ENCODE peak calls at places on chromosomes 6 and 20, in four cellular contexts. O is GM12878, X is HepG2, V is K562. D is an unnamed sample.
A peak's percentile ranks its signal among the peaks of the same experiment; 100 is the strongest.

GRCh38 chr6:8268156-8268555 is 165.8 kb upstream of the EEF1E1 start:
- DNase-seq in O (no peak), X (no peak), V (no peak), D (no peak)

GRCh38 chr6:146770965-146771735 is 172.4 kb downstream of the ADGB start:
- DNase-seq in O (no peak), X (no peak), V (peak; percentile 41), D (no peak)

GRCh38 chr20:21229163-21229562 is 74.0 kb upstream of the XRN2 start:
- DNase-seq in O (no peak), X (no peak), V (no peak), D (no peak)

GRCh38 chr6:132131351-132131750 is 180.2 kb upstream of the CCN2 start:
- DNase-seq in O (no peak), X (no peak), V (no peak), D (no peak)

GRCh38 chr6:14880052-14880451 is 365.8 kb upstream of the JARID2 start:
- DNase-seq in O (no peak), X (no peak), V (no peak), D (no peak)

GRCh38 chr20:50126662-50127061 is 13.7 kb upstream of the UBE2V1 start:
- DNase-seq in O (no peak), X (no peak), V (no peak), D (no peak)

GRCh38 chr20:25042531-25043498 is 15.1 kb downstream of the ACSS1 start:
- DNase-seq in O (peak; percentile 61), X (no peak), V (no peak), D (no peak)

GRCh38 chr6:79543411-79543810 is 6.2 kb upstream of the LCA5 start:
- DNase-seq in O (no peak), X (no peak), V (no peak), D (no peak)

GRCh38 chr20:1827974-1828785 is 67.0 kb upstream of the SIRPA start:
- DNase-seq in O (no peak), X (peak; percentile 99), V (no peak), D (no peak)

GRCh38 chr6:161639772-161640171 is 365.9 kb upstream of the AGPAT4 start:
- DNase-seq in O (no peak), X (no peak), V (no peak), D (no peak)

GRCh38 chr20:1533059-1533458 is 24.4 kb downstream of the SIRPD start:
- DNase-seq in O (no peak), X (no peak), V (no peak), D (no peak)

GRCh38 chr6:125810435-125810834 is 19.7 kb downstream of the NCOA7 start:
- DNase-seq in O (no peak), X (no peak), V (no peak), D (no peak)

GRCh38 chr20:53621482-53622246 is 28.0 kb upstream of the ZNF217 start:
- DNase-seq in O (peak; percentile 59), X (peak; percentile 45), V (peak; percentile 65), D (peak; percentile 57)

GRCh38 chr20:45355209-45355608 is 7.0 kb upstream of the SDC4 start:
- DNase-seq in O (no peak), X (no peak), V (no peak), D (no peak)

GRCh38 chr20:58553166-58553696 is 38.0 kb upstream of the APCDD1L start:
- DNase-seq in O (no peak), X (no peak), V (no peak), D (no peak)

GRCh38 chr20:18683839-18684238 is 96.0 kb downstream of the DTD1 start:
- DNase-seq in O (no peak), X (no peak), V (no peak), D (no peak)

GRCh38 chr6:113120214-113120576 is 737.0 kb upstream of the MARCKS start:
- DNase-seq in O (no peak), X (no peak), V (no peak), D (no peak)

GRCh38 chr6:166241974-166242373 is 66.2 kb downstream of the PRR18 start:
- DNase-seq in O (no peak), X (no peak), V (no peak), D (no peak)

GRCh38 chr20:1469925-1470571 is 3.4 kb upstream of the NSFL1C start:
- DNase-seq in O (peak; percentile 39), X (peak; percentile 99), V (peak; percentile 49), D (peak; percentile 69)

GRCh38 chr6:116941727-116942126 is 64.7 kb downstream of the RFX6 start:
- DNase-seq in O (no peak), X (no peak), V (no peak), D (no peak)

GRCh38 chr20:17910828-17911294 is 57.7 kb downstream of the SNX5 start:
- DNase-seq in O (no peak), X (no peak), V (peak; percentile 27), D (no peak)

GRCh38 chr6:108492131-108492766 is 68.5 kb upstream of the FOXO3 start:
- DNase-seq in O (no peak), X (peak; percentile 25), V (peak; percentile 11), D (no peak)

GRCh38 chr6:143405381-143406154 is 44.9 kb downstream of the ADAT2 start:
- DNase-seq in O (no peak), X (no peak), V (no peak), D (no peak)

GRCh38 chr20:43829951-43830690 is 84.5 kb upstream of the TOX2 start:
- DNase-seq in O (no peak), X (no peak), V (no peak), D (no peak)

GRCh38 chr6:74857157-74857556 is 348.7 kb downstream of the COL12A1 start:
- DNase-seq in O (no peak), X (no peak), V (no peak), D (no peak)

GRCh38 chr6:15985354-15985995 is 143.4 kb upstream of the MYLIP start:
- DNase-seq in O (no peak), X (no peak), V (no peak), D (no peak)

GRCh38 chr6:155248021-155249001 is 15.5 kb upstream of the CLDN20 start:
- DNase-seq in O (peak; percentile 36), X (peak; percentile 43), V (no peak), D (peak; percentile 67)

GRCh38 chr6:135537782-135538301 is 40.3 kb upstream of the AHI1 start:
- DNase-seq in O (no peak), X (no peak), V (no peak), D (no peak)

GRCh38 chr6:161424421-161424820 is 150.6 kb upstream of the AGPAT4 start:
- DNase-seq in O (no peak), X (no peak), V (no peak), D (no peak)

GRCh38 chr6:46044876-46045617 is 29.4 kb upstream of the CLIC5 start:
- DNase-seq in O (no peak), X (no peak), V (no peak), D (no peak)

GRCh38 chr6:144785056-144785455 is 499.9 kb downstream of the UTRN start:
- DNase-seq in O (no peak), X (no peak), V (no peak), D (no peak)

GRCh38 chr6:52877168-52877567 is 32.3 kb downstream of the GSTA3 start:
- DNase-seq in O (no peak), X (no peak), V (no peak), D (no peak)

GRCh38 chr6:88220493-88220892 is 54.3 kb upstream of the CNR1 start:
- DNase-seq in O (no peak), X (peak; percentile 2), V (peak; percentile 14), D (no peak)

GRCh38 chr6:107667790-107668189 is 156.3 kb downstream of the SCML4 start:
- DNase-seq in O (no peak), X (no peak), V (no peak), D (no peak)

GRCh38 chr6:28721372-28721771 is 195.7 kb downstream of the GPX5 start:
- DNase-seq in O (no peak), X (no peak), V (no peak), D (no peak)
- TF ChIP-seq HDAC6 in O (no peak), X (no peak), V (no peak), D (no peak)

GRCh38 chr6:41770381-41771057 is 9.2 kb downstream of the FRS3 start:
- DNase-seq in O (no peak), X (no peak), V (no peak), D (no peak)

GRCh38 chr6:41771058-41771983 is 8.4 kb downstream of the FRS3 start:
- DNase-seq in O (no peak), X (no peak), V (no peak), D (no peak)

GRCh38 chr6:41769376-41769775 is 10.3 kb downstream of the FRS3 start:
- DNase-seq in O (no peak), X (no peak), V (no peak), D (no peak)

GRCh38 chr6:41768545-41769308 is 11.0 kb downstream of the FRS3 start:
- DNase-seq in O (no peak), X (peak; percentile 94), V (peak; percentile 70), D (no peak)

GRCh38 chr6:41767112-41767946 is 12.4 kb downstream of the FRS3 start:
- DNase-seq in O (no peak), X (peak; percentile 82), V (peak; percentile 73), D (no peak)
- TF ChIP-seq HDAC6 in O (no peak), X (no peak), V (no peak), D (no peak)

DNA sequence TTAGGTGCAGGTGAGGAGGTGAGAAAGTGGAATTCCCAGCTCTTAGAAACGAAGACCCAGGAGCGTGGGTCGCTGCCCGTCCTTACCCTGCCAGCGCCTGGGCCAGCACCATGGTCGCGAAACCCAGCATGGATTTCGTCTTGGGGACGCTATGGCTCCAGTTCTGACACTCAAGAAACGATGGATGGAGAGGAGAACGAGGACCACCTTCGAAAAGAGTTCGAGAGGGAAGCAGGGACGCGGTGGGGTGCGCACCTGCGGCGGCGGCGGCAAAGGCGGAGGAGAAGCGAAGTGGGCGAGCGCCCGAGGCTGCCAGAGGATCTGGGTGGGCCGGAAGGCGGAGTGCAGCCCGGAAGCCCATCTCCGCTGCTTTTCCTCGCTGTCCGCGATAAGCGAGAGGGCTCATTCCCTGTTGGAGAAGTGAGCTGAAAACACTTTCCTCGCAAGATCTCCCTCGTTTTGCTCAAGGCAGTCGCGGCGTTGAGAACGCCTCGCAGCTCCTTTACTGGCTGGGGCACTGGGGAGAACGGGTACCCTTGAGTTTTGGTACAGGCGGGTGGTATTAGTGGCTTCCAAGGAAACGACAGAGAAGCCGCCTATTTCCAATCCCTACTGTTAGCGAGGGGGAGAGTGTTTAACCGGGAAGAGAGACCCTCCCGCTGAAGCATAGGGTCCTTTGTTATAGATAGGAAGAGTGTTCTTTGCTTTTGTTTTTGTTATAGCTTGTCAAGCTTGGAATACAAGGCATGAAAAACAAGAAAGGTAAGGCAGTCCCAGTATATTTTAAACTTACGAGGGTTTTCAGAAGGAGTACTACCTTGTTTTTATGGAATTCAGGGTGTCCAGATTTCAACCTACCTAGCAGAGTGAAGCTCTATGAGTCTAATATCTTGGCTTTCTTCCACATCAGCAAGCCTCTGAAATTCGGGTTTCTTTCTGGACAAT is 109.5 kb downstream of the TRIM27 start:
- DNase-seq in O (no peak), X (no peak), V (no peak), D (no peak)
- TF ChIP-seq HDAC6 in O (no peak), X (no peak), V (no peak), D (no peak)

DNA sequence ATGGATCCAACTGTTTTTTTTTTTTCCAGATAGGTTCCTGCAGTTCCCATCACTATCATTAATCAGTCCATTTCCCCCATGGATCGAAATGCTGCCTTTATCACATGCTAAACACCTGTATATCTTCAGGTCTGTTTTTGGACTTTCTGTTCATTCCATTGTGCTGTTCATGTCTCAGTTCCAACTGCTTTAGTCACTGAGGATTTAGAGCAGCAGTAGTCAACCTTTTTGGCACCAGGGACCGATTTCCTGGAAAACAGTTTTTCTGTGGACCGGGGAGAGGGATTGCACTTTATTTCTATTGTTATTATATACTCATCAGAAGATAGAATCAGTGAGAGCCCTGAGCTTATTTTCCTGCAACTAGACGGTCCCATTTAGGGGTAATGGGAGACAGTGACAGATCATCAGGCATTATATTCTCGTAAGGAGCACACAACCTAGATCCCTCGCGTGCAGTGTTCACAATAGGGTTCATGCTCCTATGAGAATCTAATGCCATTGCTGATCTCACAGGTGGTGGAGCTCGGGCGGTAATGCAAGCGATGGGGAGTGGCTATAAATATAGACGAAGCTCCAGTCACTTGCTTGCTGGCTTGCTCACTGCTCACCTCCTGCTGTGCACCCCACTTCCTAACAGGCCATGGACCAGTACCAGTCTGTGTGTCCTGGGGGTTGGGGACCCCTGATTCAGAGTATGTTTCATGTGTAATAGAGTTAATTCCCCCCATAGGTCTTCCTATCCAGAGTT is 46.0 kb downstream of the CAP2 start:
- DNase-seq in O (no peak), X (no peak), V (no peak), D (no peak)
- TF ChIP-seq HDAC6 in O (no peak), X (no peak), V (no peak), D (no peak)

D was measured in H1.